ENCODE peak calls at places on chromosomes 1 and 21, in ten cellular contexts. G is pancreas; E is AG20443; K is activated CD4-positive, alpha-beta T cell treated with anti-CD3 and anti-CD28 coated beads, Interleukin-2, amount 50 U/mL, for 24 hours; Q is NB4; A is HCEC 1CT; R is colonic mucosa; V is HuH-7.5; M is activated effector memory CD4-positive, alpha-beta T cell treated with anti-CD3 and anti-CD28 coated beads, Interleukin-2, amount 50 U/mL, for 16 hours; O is NCI-H1092 treated with DMSO at 0.1 percent for 48 hours. S is an unnamed sample.

GRCh38 chr1:4090556-4090955 is 190.5 kb upstream of the C1orf174 start:
- DNase-seq in G (no peak), E (no peak), K (no peak), Q (no peak), A (no peak), R (no peak), V (no peak), M (no peak), O (no peak), S (no peak)

GRCh38 chr21:36776981-36777617 is 78.2 kb downstream of the SIM2 start:
- DNase-seq in G (no peak), E (no peak), K (no peak), Q (peak), A (no peak), R (no peak), V (no peak), M (no peak), O (no peak), S (no peak)

GRCh38 chr21:35895598-35895997 is 164.7 kb downstream of the SETD4 start:
- DNase-seq in G (no peak), E (no peak), K (no peak), Q (no peak), A (no peak), R (no peak), V (no peak), M (no peak), O (no peak), S (no peak)

GRCh38 chr1:176843352-176844297 is 320.9 kb downstream of the ASTN1 start:
- DNase-seq in G (peak), E (peak), K (no peak), Q (peak), A (peak), R (no peak), V (no peak), M (no peak), O (peak), S (peak)

GRCh38 chr1:198929961-198930599 is 291.2 kb downstream of the PTPRC start:
- DNase-seq in G (no peak), E (no peak), K (no peak), Q (peak), A (peak), R (no peak), V (no peak), M (no peak), O (no peak), S (peak)

GRCh38 chr21:44871576-44872265 is 1.8 kb downstream of the PTTG1IP start:
- DNase-seq in G (peak), E (peak), K (peak), Q (no peak), A (peak), R (peak), V (peak), M (no peak), O (no peak), S (no peak)

GRCh38 chr1:66521736-66522365 is 12.1 kb upstream of the SGIP1 start:
- DNase-seq in G (no peak), E (peak), K (no peak), Q (peak), A (peak), R (no peak), V (no peak), M (no peak), O (no peak), S (peak)

GRCh38 chr1:207748737-207749528 is 2.9 kb upstream of the CD46 start:
- DNase-seq in G (no peak), E (no peak), K (no peak), Q (peak), A (no peak), R (peak), V (no peak), M (no peak), O (peak), S (no peak)

GRCh38 chr1:154752273-154753030 is 117.6 kb downstream of the KCNN3 start:
- DNase-seq in G (no peak), E (no peak), K (no peak), Q (peak), A (no peak), R (no peak), V (no peak), M (peak), O (no peak), S (no peak)